ENCODE peak calls at places on chromosomes 13 and 19, in nine cellular contexts. S, Y, A, U, F, V, R, T and H are unnamed samples.

GRCh38 chr13:45215392-45216077 is 14.7 kb upstream of the KCTD4 start:
- DNase-seq in A (no peak), U (no peak), S (no peak), R (no peak), F (no peak), V (no peak), Y (no peak), T (no peak), H (no peak)

GRCh38 chr19:40165362-40165937 is 25.8 kb upstream of the MAP3K10 start:
- DNase-seq in S (peak; percentile 15), A (peak; percentile 26), U (no peak), T (no peak), Y (peak; percentile 44), F (peak; percentile 16), V (peak; percentile 69), R (peak; percentile 15), H (peak; percentile 89)

GRCh38 chr13:25906211-25906661 is 145.6 kb downstream of the SHISA2 start:
- DNase-seq in R (no peak), T (no peak), A (no peak), S (no peak), Y (no peak), V (no peak), U (no peak), F (no peak), H (peak; percentile 75)

GRCh38 chr13:44854264-44855060 is 134.8 kb downstream of the NUFIP1 start:
- DNase-seq in F (no peak), R (no peak), V (no peak), U (no peak), S (no peak), A (peak; percentile 70), Y (no peak), T (no peak), H (no peak)

GRCh38 chr19:3039641-3040077 is 10.6 kb upstream of the TLE2 start:
- DNase-seq in F (no peak), T (no peak), R (peak; percentile 36), V (no peak), A (no peak), Y (peak; percentile 59), U (no peak), S (no peak), H (no peak)

GRCh38 chr13:53311561-53311960 is 282.9 kb downstream of the OLFM4 start:
- DNase-seq in A (no peak), T (no peak), S (no peak), V (no peak), U (no peak), R (no peak), Y (no peak), F (no peak), H (peak; percentile 11)

GRCh38 chr13:60448907-60449510 is 52.0 kb downstream of the TDRD3 start:
- DNase-seq in F (no peak), S (peak; percentile 52), R (peak; percentile 13), U (peak; percentile 7), Y (peak; percentile 28), A (peak; percentile 24), V (no peak), T (peak; percentile 27), H (peak; percentile 64)

GRCh38 chr13:97435794-97436193 is 1.8 kb downstream of the RAP2A start:
- DNase-seq in S (no peak), A (no peak), U (no peak), F (no peak), V (no peak), T (no peak), Y (no peak), R (peak; percentile 9), H (no peak)

GRCh38 chr19:49333426-49334288 is 1.5 kb upstream of the CD37 start:
- DNase-seq in T (no peak), S (no peak), V (peak; percentile 65), R (peak; percentile 57), Y (no peak), U (no peak), A (no peak), F (no peak), H (no peak)

GRCh38 chr13:38398810-38399493 is 49.3 kb downstream of the UFM1 start:
- DNase-seq in R (no peak), F (no peak), Y (no peak), V (no peak), S (peak; percentile 8), A (no peak), T (peak; percentile 95), U (no peak), H (peak; percentile 45)

GRCh38 chr13:45105895-45106294 is 14.4 kb upstream of the GTF2F2 start:
- DNase-seq in A (no peak), V (no peak), U (no peak), R (no peak), Y (no peak), T (no peak), S (no peak), F (no peak), H (no peak)

GRCh38 chr19:1762243-1763140 is 9.2 kb downstream of the ONECUT3 start:
- DNase-seq in T (no peak), F (no peak), R (no peak), A (no peak), S (no peak), U (no peak), V (no peak), Y (no peak), H (no peak)

GRCh38 chr19:17237747-17238706 is 7.7 kb downstream of the NR2F6 start:
- DNase-seq in A (no peak), R (no peak), U (no peak), Y (no peak), V (no peak), F (no peak), S (no peak), T (no peak), H (no peak)

GRCh38 chr19:17243340-17243853 is 2.3 kb downstream of the NR2F6 start:
- DNase-seq in V (no peak), U (no peak), T (no peak), S (no peak), R (no peak), A (no peak), F (no peak), Y (no peak), H (no peak)

GRCh38 chr19:17242431-17243208 is 3.1 kb downstream of the NR2F6 start:
- DNase-seq in A (no peak), S (no peak), U (no peak), Y (no peak), F (no peak), V (no peak), R (no peak), T (no peak), H (no peak)

GRCh38 chr19:17240855-17241399 is 4.8 kb downstream of the NR2F6 start:
- DNase-seq in F (no peak), T (no peak), S (no peak), U (no peak), A (no peak), Y (no peak), V (no peak), R (no peak), H (no peak)

GRCh38 chr19:17240062-17240854 is 5.5 kb downstream of the NR2F6 start:
- DNase-seq in R (no peak), A (no peak), Y (no peak), T (no peak), S (no peak), U (no peak), V (no peak), F (no peak), H (no peak)
- H3K4me1 ChIP-seq in R (peaks cover 9% of the 10 kb centered on the region), A (peaks cover 48% of the 10 kb centered on the region), Y (peaks cover 24% of the 10 kb centered on the region), T (peaks cover 23% of the 10 kb centered on the region), S (peaks cover 2% of the 10 kb centered on the region), U (peaks cover 5% of the 10 kb centered on the region), V (peaks cover 3% of the 10 kb centered on the region), F (peaks cover 5% of the 10 kb centered on the region), H (peaks cover 7% of the 10 kb centered on the region)

GRCh38 chr19:8192227-8192820 is 16.8 kb upstream of the CERS4 start:
- DNase-seq in S (no peak), R (no peak), F (no peak), A (no peak), U (no peak), V (no peak), T (no peak), Y (no peak), H (no peak)
- H3K4me1 ChIP-seq in S (no peaks in the 10 kb centered on the region), R (peaks cover 24% of the 10 kb centered on the region), F (no peaks in the 10 kb centered on the region), A (peaks cover 22% of the 10 kb centered on the region), U (no peaks in the 10 kb centered on the region), V (no peaks in the 10 kb centered on the region), T (peaks cover 3% of the 10 kb centered on the region), Y (peaks cover 6% of the 10 kb centered on the region), H (no peaks in the 10 kb centered on the region)

GRCh38 chr19:42250666-42251531 is 4.0 kb downstream of the ERF start:
- DNase-seq in S (no peak), T (no peak), U (no peak), A (no peak), V (no peak), R (no peak), Y (no peak), F (peak; percentile 49), H (peak; percentile 51)
- H3K4me1 ChIP-seq in S (peaks cover 10% of the 10 kb centered on the region), T (peaks cover 36% of the 10 kb centered on the region), U (peaks cover 37% of the 10 kb centered on the region), A (peaks cover 72% of the 10 kb centered on the region), V (peaks cover 23% of the 10 kb centered on the region), R (peaks cover 37% of the 10 kb centered on the region), Y (peaks cover 22% of the 10 kb centered on the region), F (peaks cover 7% of the 10 kb centered on the region), H (peaks cover 59% of the 10 kb centered on the region)

GRCh38 chr19:50431343-50432220 is 1.1 kb upstream of the MYBPC2 start:
- DNase-seq in V (peak; percentile 89), R (peak; percentile 87), T (peak; percentile 60), A (peak; percentile 82), F (peak; percentile 81), Y (peak; percentile 64), U (no peak), S (peak; percentile 84), H (peak; percentile 85)

GRCh38 chr19:50427318-50427925 is 5.3 kb upstream of the MYBPC2 start:
- DNase-seq in U (no peak), S (no peak), Y (no peak), F (no peak), A (no peak), V (no peak), T (no peak), R (no peak), H (no peak)

GRCh38 chr19:50430888-50431342 is 1.8 kb upstream of the MYBPC2 start:
- DNase-seq in Y (no peak), R (no peak), U (no peak), A (no peak), V (no peak), S (no peak), T (no peak), F (no peak), H (no peak)

GRCh38 chr19:50427997-50428425 is 4.7 kb upstream of the MYBPC2 start:
- DNase-seq in U (no peak), Y (no peak), S (no peak), T (no peak), A (peak; percentile 80), R (peak; percentile 21), F (peak; percentile 67), V (peak; percentile 88), H (peak; percentile 75)

GRCh38 chr19:50428768-50429463 is 3.8 kb upstream of the MYBPC2 start:
- DNase-seq in S (no peak), V (no peak), R (no peak), U (no peak), Y (no peak), T (no peak), A (no peak), F (no peak), H (no peak)
- H3K4me1 ChIP-seq in S (no peaks in the 10 kb centered on the region), V (peaks cover 10% of the 10 kb centered on the region), R (peaks cover 11% of the 10 kb centered on the region), U (peaks cover 9% of the 10 kb centered on the region), Y (peaks cover 6% of the 10 kb centered on the region), T (peaks cover 9% of the 10 kb centered on the region), A (peaks cover 30% of the 10 kb centered on the region), F (no peaks in the 10 kb centered on the region), H (peaks cover 21% of the 10 kb centered on the region)

GRCh38 chr19:6238256-6238642 is 41.5 kb downstream of the MLLT1 start:
- DNase-seq in F (no peak), T (no peak), Y (no peak), V (no peak), R (peak; percentile 36), S (no peak), U (no peak), A (no peak), H (no peak)
- H3K4me1 ChIP-seq in F (peaks cover 13% of the 10 kb centered on the region), T (peaks cover 55% of the 10 kb centered on the region), Y (no peaks in the 10 kb centered on the region), V (peaks cover 21% of the 10 kb centered on the region), R (peaks cover 26% of the 10 kb centered on the region), S (peaks cover 34% of the 10 kb centered on the region), U (peaks cover 35% of the 10 kb centered on the region), A (peaks cover 99% of the 10 kb centered on the region), H (peaks cover 17% of the 10 kb centered on the region)